ENCODE peak calls at places on chromosomes 11 and 22, in eight cellular contexts. A is heart left ventricle, W is psoas muscle, M is KBM-7, X is NCI-H1092 treated with DMSO at 0.1 percent for 48 hours, Z is small intestine, C is ELF-1, E is GM23338. S is an unnamed sample.

GRCh38 chr11:75635009-75635909 is 33.6 kb downstream of the MAP6 start:
- DNase-seq in A (no peak), W (no peak), M (no peak), X (peak; percentile 73), Z (peak; percentile 17), C (peak; percentile 28), E (peak; percentile 25), S (no peak)

GRCh38 chr11:369336-370018 is at the start of gene B4GALNT4:
- DNase-seq in A (no peak), W (peak; percentile 32), M (no peak), X (peak; percentile 30), Z (no peak), C (no peak), E (peak; percentile 67), S (no peak)

GRCh38 chr11:124882339-124883071 is 15.2 kb downstream of the ROBO4 start:
- DNase-seq in A (no peak), W (no peak), M (no peak), X (no peak), Z (peak; percentile 35), C (no peak), E (peak; percentile 30), S (peak; percentile 8)

GRCh38 chr11:73995247-73995646 is 12.6 kb upstream of the UCP2 start:
- DNase-seq in A (no peak), W (no peak), M (peak; percentile 66), X (no peak), Z (peak; percentile 25), C (no peak), E (no peak), S (no peak)

GRCh38 chr11:118623291-118623655 is 15.9 kb downstream of the PHLDB1 start:
- DNase-seq in A (peak; percentile 72), W (no peak), M (no peak), X (peak; percentile 23), Z (no peak), C (no peak), E (no peak), S (no peak)

GRCh38 chr11:63564056-63564784 is 1.0 kb upstream of the PLAAT2 start:
- DNase-seq in A (no peak), W (no peak), M (no peak), X (no peak), Z (peak; percentile 67), C (no peak), E (no peak), S (no peak)

GRCh38 chr22:24953294-24954113 is 988 bp downstream of the KIAA1671 start:
- DNase-seq in A (peak; percentile 74), W (peak; percentile 25), M (no peak), X (no peak), Z (peak; percentile 48), C (peak; percentile 49), E (peak; percentile 44), S (no peak)

GRCh38 chr11:130131957-130132850 is 27.4 kb upstream of the ST14 start:
- DNase-seq in A (no peak), W (no peak), M (peak; percentile 81), X (peak; percentile 64), Z (peak; percentile 78), C (peak; percentile 65), E (peak; percentile 87), S (peak; percentile 32)

GRCh38 chr11:69529001-69529400 is 47.5 kb downstream of the LINC01488 start:
- DNase-seq in A (no peak), W (no peak), M (no peak), X (no peak), Z (no peak), C (no peak), E (no peak), S (peak; percentile 8)

GRCh38 chr22:46907578-46908215 is 145.2 kb downstream of the TBC1D22A start:
- DNase-seq in A (no peak), W (no peak), M (no peak), X (no peak), Z (no peak), C (no peak), E (no peak), S (no peak)

GRCh38 chr11:2180775-2181370 is 9.3 kb upstream of the TH start:
- DNase-seq in A (no peak), W (no peak), M (no peak), X (no peak), Z (no peak), C (no peak), E (no peak), S (no peak)

GRCh38 chr22:50610581-50610980 is 10.0 kb downstream of the MAPK8IP2 start:
- DNase-seq in A (no peak), W (no peak), M (no peak), X (no peak), Z (no peak), C (no peak), E (no peak), S (no peak)

GRCh38 chr22:26564181-26564580 is 25.8 kb downstream of the TPST2 start:
- DNase-seq in A (no peak), W (no peak), M (no peak), X (no peak), Z (no peak), C (no peak), E (no peak), S (no peak)

GRCh38 chr22:30559889-30560288 is 13.3 kb upstream of the SEC14L6 start:
- DNase-seq in A (no peak), W (no peak), M (no peak), X (no peak), Z (no peak), C (no peak), E (no peak), S (no peak)

GRCh38 chr11:61542661-61543060 is 34.1 kb downstream of the LRRC10B start:
- DNase-seq in A (no peak), W (no peak), M (no peak), X (no peak), Z (no peak), C (no peak), E (no peak), S (no peak)

GRCh38 chr22:19143967-19144400 is 467 bp downstream of the ESS2 start:
- DNase-seq in A (no peak), W (no peak), M (peak; percentile 23), X (no peak), Z (no peak), C (no peak), E (no peak), S (peak; percentile 19)

S was measured in CD8-positive, alpha-beta memory T cell.